ENCODE peak calls at places on chromosomes 16 and 17, in four cellular contexts. One of them, this sample, is unnamed.
A peak's percentile ranks its signal among the peaks of the same experiment; 100 is the strongest.

GRCh38 chr16:88784074-88784855 is 755 bp downstream of the PIEZO1 start:
- DNase-seq in endothelial cell of umbilical vein: peak; percentile 65
- DNase-seq in transverse colon: peak; percentile 74
- DNase-seq in Peyer's patch: peak; percentile 79
- DNase-seq in this sample: peak; percentile 73

GRCh38 chr16:77974883-77975282 is 47.5 kb upstream of the CLEC3A start:
- DNase-seq in endothelial cell of umbilical vein: no peak
- DNase-seq in transverse colon: no peak
- DNase-seq in Peyer's patch: no peak
- DNase-seq in this sample: no peak

GRCh38 chr17:77571562-77571981 is 386.9 kb upstream of the TNRC6C start:
- DNase-seq in endothelial cell of umbilical vein: peak; percentile 64
- DNase-seq in transverse colon: no peak
- DNase-seq in Peyer's patch: peak; percentile 43
- DNase-seq in this sample: no peak

GRCh38 chr17:65102788-65103187 is 34.4 kb upstream of the RGS9 start:
- DNase-seq in endothelial cell of umbilical vein: no peak
- DNase-seq in transverse colon: no peak
- DNase-seq in Peyer's patch: no peak
- DNase-seq in this sample: no peak

GRCh38 chr16:88509749-88510069 is 56.6 kb downstream of the ZFPM1 start:
- DNase-seq in endothelial cell of umbilical vein: no peak
- DNase-seq in transverse colon: no peak
- DNase-seq in Peyer's patch: no peak
- DNase-seq in this sample: no peak

GRCh38 chr17:29390856-29391631 is 881 bp downstream of the TAOK1 start:
- DNase-seq in endothelial cell of umbilical vein: peak; percentile 45
- DNase-seq in transverse colon: peak; percentile 25
- DNase-seq in Peyer's patch: peak; percentile 50
- DNase-seq in this sample: peak; percentile 9

GRCh38 chr16:25608002-25608401 is 83.8 kb upstream of the HS3ST4 start:
- DNase-seq in endothelial cell of umbilical vein: no peak
- DNase-seq in transverse colon: no peak
- DNase-seq in Peyer's patch: no peak
- DNase-seq in this sample: no peak

GRCh38 chr16:56450275-56450889 is 750 bp downstream of the NUDT21 start:
- DNase-seq in endothelial cell of umbilical vein: peak; percentile 42
- DNase-seq in transverse colon: no peak
- DNase-seq in Peyer's patch: no peak
- DNase-seq in this sample: no peak

GRCh38 chr16:66511615-66512500 is 38.1 kb downstream of the TK2 start:
- DNase-seq in endothelial cell of umbilical vein: peak; percentile 70
- DNase-seq in transverse colon: no peak
- DNase-seq in Peyer's patch: peak; percentile 58
- DNase-seq in this sample: no peak

GRCh38 chr16:1036121-1036520 is 36.4 kb upstream of the SSTR5 start:
- DNase-seq in endothelial cell of umbilical vein: no peak
- DNase-seq in transverse colon: no peak
- DNase-seq in Peyer's patch: no peak
- DNase-seq in this sample: no peak

GRCh38 chr16:66542396-66542795 is 7.5 kb downstream of the TK2 start:
- DNase-seq in endothelial cell of umbilical vein: no peak
- DNase-seq in transverse colon: no peak
- DNase-seq in Peyer's patch: no peak
- DNase-seq in this sample: no peak

GRCh38 chr16:11016993-11017392 is 72.6 kb downstream of the CLEC16A start:
- DNase-seq in endothelial cell of umbilical vein: peak; percentile 64
- DNase-seq in transverse colon: peak; percentile 85
- DNase-seq in Peyer's patch: peak; percentile 93
- DNase-seq in this sample: peak; percentile 73

GRCh38 chr17:60128171-60128859 is 21.5 kb upstream of the CA4 start:
- DNase-seq in endothelial cell of umbilical vein: no peak
- DNase-seq in transverse colon: no peak
- DNase-seq in Peyer's patch: peak; percentile 14
- DNase-seq in this sample: peak; percentile 11

GRCh38 chr16:1492082-1492922 is 858 bp upstream of the TELO2 start:
- DNase-seq in endothelial cell of umbilical vein: no peak
- DNase-seq in transverse colon: no peak
- DNase-seq in Peyer's patch: peak; percentile 47
- DNase-seq in this sample: no peak

GRCh38 chr16:457732-458400 is 32.4 kb downstream of the RAB11FIP3 start:
- DNase-seq in endothelial cell of umbilical vein: peak; percentile 77
- DNase-seq in transverse colon: no peak
- DNase-seq in Peyer's patch: no peak
- DNase-seq in this sample: no peak

GRCh38 chr17:21042434-21043295 is at the start of gene USP22:
- DNase-seq in endothelial cell of umbilical vein: no peak
- DNase-seq in transverse colon: no peak
- DNase-seq in Peyer's patch: peak; percentile 63
- DNase-seq in this sample: peak; percentile 98

GRCh38 chr17:71438631-71439146 is 682.1 kb upstream of the SOX9 start:
- DNase-seq in endothelial cell of umbilical vein: peak; percentile 1
- DNase-seq in transverse colon: no peak
- DNase-seq in Peyer's patch: no peak
- DNase-seq in this sample: no peak

GRCh38 chr16:69294051-69294450 is 17.1 kb upstream of the VPS4A start:
- DNase-seq in endothelial cell of umbilical vein: no peak
- DNase-seq in transverse colon: no peak
- DNase-seq in Peyer's patch: no peak
- DNase-seq in this sample: no peak

GRCh38 chr17:15261818-15262290 is 3.3 kb downstream of the PMP22 start:
- DNase-seq in endothelial cell of umbilical vein: peak; percentile 48
- DNase-seq in transverse colon: peak; percentile 20
- DNase-seq in Peyer's patch: no peak
- DNase-seq in this sample: peak; percentile 20

GRCh38 chr17:62892870-62893338 is 73.1 kb upstream of the TANC2 start:
- DNase-seq in endothelial cell of umbilical vein: peak; percentile 83
- DNase-seq in transverse colon: peak; percentile 35
- DNase-seq in Peyer's patch: peak; percentile 48
- DNase-seq in this sample: no peak

GRCh38 chr16:31880322-31880979 is 6.8 kb downstream of the ZNF267 start:
- DNase-seq in endothelial cell of umbilical vein: peak; percentile 66
- DNase-seq in transverse colon: no peak
- DNase-seq in Peyer's patch: no peak
- DNase-seq in this sample: peak; percentile 57

GRCh38 chr17:34163681-34164080 is 91.4 kb upstream of the CCL2 start:
- DNase-seq in endothelial cell of umbilical vein: no peak
- DNase-seq in transverse colon: no peak
- DNase-seq in Peyer's patch: no peak
- DNase-seq in this sample: no peak

GRCh38 chr16:57620316-57621231 is 7.9 kb upstream of the ADGRG1 start:
- DNase-seq in endothelial cell of umbilical vein: no peak
- DNase-seq in transverse colon: peak; percentile 75
- DNase-seq in Peyer's patch: no peak
- DNase-seq in this sample: peak; percentile 9

GRCh38 chr17:1916963-1917715 is 87.3 kb downstream of the RPA1 start:
- DNase-seq in endothelial cell of umbilical vein: no peak
- DNase-seq in transverse colon: no peak
- DNase-seq in Peyer's patch: no peak
- DNase-seq in this sample: no peak

GRCh38 chr16:85029413-85029794 is 1.8 kb downstream of the KIAA0513 start:
- DNase-seq in endothelial cell of umbilical vein: no peak
- DNase-seq in transverse colon: peak; percentile 46
- DNase-seq in Peyer's patch: peak; percentile 59
- DNase-seq in this sample: peak; percentile 62

GRCh38 chr17:13287226-13287625 is 269.4 kb upstream of the ELAC2 start:
- DNase-seq in endothelial cell of umbilical vein: no peak
- DNase-seq in transverse colon: no peak
- DNase-seq in Peyer's patch: no peak
- DNase-seq in this sample: no peak

GRCh38 chr16:67068212-67068753 is 39.3 kb downstream of the CBFB start:
- DNase-seq in endothelial cell of umbilical vein: no peak
- DNase-seq in transverse colon: no peak
- DNase-seq in Peyer's patch: no peak
- DNase-seq in this sample: no peak

GRCh38 chr17:74951065-74951464 is 15.4 kb downstream of the OTOP3 start:
- DNase-seq in endothelial cell of umbilical vein: no peak
- DNase-seq in transverse colon: no peak
- DNase-seq in Peyer's patch: no peak
- DNase-seq in this sample: no peak

GRCh38 chr16:86515420-86515779 is 5.1 kb downstream of the FOXF1 start:
- DNase-seq in endothelial cell of umbilical vein: no peak
- DNase-seq in transverse colon: no peak
- DNase-seq in Peyer's patch: no peak
- DNase-seq in this sample: no peak

GRCh38 chr16:26016989-26017388 is 325.2 kb downstream of the HS3ST4 start:
- DNase-seq in endothelial cell of umbilical vein: no peak
- DNase-seq in transverse colon: no peak
- DNase-seq in Peyer's patch: no peak
- DNase-seq in this sample: no peak

GRCh38 chr17:79845601-79845949 is 6.3 kb upstream of the CBX4 start:
- DNase-seq in endothelial cell of umbilical vein: no peak
- DNase-seq in transverse colon: peak; percentile 57
- DNase-seq in Peyer's patch: peak; percentile 64
- DNase-seq in this sample: no peak

GRCh38 chr17:79844869-79845600 is 5.8 kb upstream of the CBX4 start:
- DNase-seq in endothelial cell of umbilical vein: no peak
- DNase-seq in transverse colon: peak; percentile 68
- DNase-seq in Peyer's patch: peak; percentile 71
- DNase-seq in this sample: peak; percentile 55

GRCh38 chr17:79842656-79843474 is 3.6 kb upstream of the CBX4 start:
- DNase-seq in endothelial cell of umbilical vein: peak; percentile 11
- DNase-seq in transverse colon: peak; percentile 32
- DNase-seq in Peyer's patch: no peak
- DNase-seq in this sample: no peak

GRCh38 chr17:79843475-79843916 is 4.3 kb upstream of the CBX4 start:
- DNase-seq in endothelial cell of umbilical vein: no peak
- DNase-seq in transverse colon: peak; percentile 41
- DNase-seq in Peyer's patch: no peak
- DNase-seq in this sample: peak; percentile 47

DNA sequence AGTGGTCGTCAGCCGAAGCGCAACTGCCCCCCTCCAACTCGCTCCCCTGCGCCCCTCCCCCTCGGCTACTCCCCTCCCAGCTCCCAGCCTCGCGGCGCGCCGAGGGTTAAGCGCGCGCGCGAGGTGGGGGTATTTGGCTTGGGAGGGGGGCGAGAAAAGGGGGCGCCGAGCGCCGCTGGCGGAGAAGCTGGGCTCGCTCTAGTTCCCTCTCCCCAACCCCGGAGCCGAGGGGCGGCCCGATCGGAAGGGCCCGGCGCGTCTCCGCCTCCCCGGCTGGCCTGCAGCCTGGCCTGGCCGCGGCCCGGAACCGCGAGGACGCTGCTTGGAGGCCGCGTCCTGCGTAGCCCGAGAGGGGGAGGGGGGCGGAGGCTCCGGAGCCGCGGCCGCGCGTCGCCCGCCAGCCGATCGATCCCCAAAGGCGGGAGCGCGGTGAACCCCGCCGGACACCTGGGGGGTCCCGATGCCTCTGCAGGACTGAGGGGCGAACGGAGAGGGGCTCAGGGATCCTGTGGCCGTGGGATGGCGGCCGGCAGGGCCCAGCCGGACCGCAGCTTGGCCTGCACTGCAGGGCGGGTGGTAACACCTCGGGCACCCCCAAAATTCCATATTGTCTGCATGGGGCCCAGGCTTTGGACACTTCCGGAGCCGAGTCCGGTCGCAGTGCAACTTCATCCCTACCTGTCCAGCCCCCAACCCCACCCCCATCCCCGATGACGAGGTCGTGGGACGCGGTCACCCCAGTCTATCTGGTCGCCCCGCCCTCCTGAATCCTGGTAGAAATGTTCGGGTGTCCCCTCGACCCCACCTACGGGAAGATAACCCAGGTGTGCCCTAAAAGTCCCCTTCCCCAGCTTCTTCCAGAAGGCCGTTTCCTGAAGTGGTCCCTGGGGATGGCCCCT is 4.9 kb upstream of the CBX4 start:
- DNase-seq in endothelial cell of umbilical vein: peak; percentile 39
- DNase-seq in transverse colon: peak; percentile 69
- DNase-seq in Peyer's patch: peak; percentile 68
- DNase-seq in this sample: peak; percentile 68
- H3K4me1 ChIP-seq in endothelial cell of umbilical vein: peaks cover 11% of the 10 kb centered on the region
- H3K4me1 ChIP-seq in transverse colon: peaks cover 60% of the 10 kb centered on the region
- H3K4me1 ChIP-seq in Peyer's patch: peaks cover 61% of the 10 kb centered on the region
- H3K4me1 ChIP-seq in this sample: peaks cover 26% of the 10 kb centered on the region

DNA sequence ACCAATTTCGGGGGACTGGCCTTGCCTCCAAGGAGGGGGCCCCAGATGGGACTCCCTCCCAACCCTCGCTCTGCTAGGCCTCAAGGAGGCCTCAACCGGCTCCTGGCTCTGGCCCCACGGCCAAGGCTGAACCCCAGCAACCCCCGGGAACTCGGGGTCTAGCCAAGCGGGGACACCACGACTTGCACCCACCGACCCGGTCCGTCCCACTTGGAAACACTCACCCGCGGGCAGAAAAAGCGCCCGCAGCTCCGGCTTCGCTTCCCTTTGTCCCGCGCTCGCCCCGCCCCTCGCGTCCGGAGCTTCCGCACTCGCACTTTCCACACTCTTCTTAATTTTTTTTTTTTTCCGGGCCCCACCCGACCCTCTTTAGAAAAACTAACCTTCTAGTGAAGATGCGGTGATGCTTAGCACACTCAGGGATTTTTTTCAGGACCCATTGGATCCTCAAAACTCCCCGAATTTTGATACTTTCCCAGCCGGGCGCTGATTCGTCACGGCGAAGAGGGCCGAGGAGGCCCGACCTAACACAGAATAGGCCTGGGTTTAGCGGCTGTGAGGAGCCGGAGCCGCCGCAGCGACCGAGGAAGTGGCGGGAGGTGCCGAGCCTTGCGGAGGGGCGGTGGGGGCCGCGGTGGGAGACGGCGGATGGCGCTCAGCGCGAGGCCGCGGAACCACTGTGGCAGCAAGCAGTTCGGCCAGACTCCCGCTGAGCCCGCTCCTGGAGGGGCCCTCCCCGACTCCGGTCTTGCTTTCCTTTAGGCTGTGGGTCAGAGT is at the start of gene SMARCE1:
- DNase-seq in endothelial cell of umbilical vein: peak; percentile 83
- DNase-seq in transverse colon: peak; percentile 77
- DNase-seq in Peyer's patch: peak; percentile 86
- DNase-seq in this sample: peak; percentile 71
- TF ChIP-seq POLR2A in endothelial cell of umbilical vein: peak; percentile 66
- TF ChIP-seq POLR2A in transverse colon: peak; percentile 72
- TF ChIP-seq POLR2A in Peyer's patch: peak; percentile 68
- TF ChIP-seq POLR2A in this sample: peak; percentile 57

GRCh38 chr17:19389386-19389785 is 2.4 kb upstream of the MFAP4 start:
- DNase-seq in endothelial cell of umbilical vein: no peak
- DNase-seq in transverse colon: peak; percentile 4
- DNase-seq in Peyer's patch: peak; percentile 14
- DNase-seq in this sample: no peak

GRCh38 chr17:19386974-19387920 is at the start of gene MFAP4:
- DNase-seq in endothelial cell of umbilical vein: no peak
- DNase-seq in transverse colon: peak; percentile 60
- DNase-seq in Peyer's patch: peak; percentile 62
- DNase-seq in this sample: peak; percentile 86

GRCh38 chr17:19387921-19388521 is 1.0 kb upstream of the MFAP4 start:
- DNase-seq in endothelial cell of umbilical vein: no peak
- DNase-seq in transverse colon: no peak
- DNase-seq in Peyer's patch: peak; percentile 71
- DNase-seq in this sample: no peak

GRCh38 chr17:19390951-19391350 is 4.0 kb upstream of the MFAP4 start:
- DNase-seq in endothelial cell of umbilical vein: no peak
- DNase-seq in transverse colon: no peak
- DNase-seq in Peyer's patch: no peak
- DNase-seq in this sample: no peak

GRCh38 chr17:19388791-19389190 is 1.8 kb upstream of the MFAP4 start:
- DNase-seq in endothelial cell of umbilical vein: no peak
- DNase-seq in transverse colon: peak; percentile 6
- DNase-seq in Peyer's patch: peak; percentile 53
- DNase-seq in this sample: peak; percentile 93
- H3K4me1 ChIP-seq in endothelial cell of umbilical vein: no peaks in the 10 kb centered on the region
- H3K4me1 ChIP-seq in transverse colon: peaks cover 45% of the 10 kb centered on the region
- H3K4me1 ChIP-seq in Peyer's patch: no peaks in the 10 kb centered on the region
- H3K4me1 ChIP-seq in this sample: peaks cover 38% of the 10 kb centered on the region

GRCh38 chr16:50310308-50311133 is 44.2 kb downstream of the ADCY7 start:
- DNase-seq in endothelial cell of umbilical vein: no peak
- DNase-seq in transverse colon: no peak
- DNase-seq in Peyer's patch: peak; percentile 42
- DNase-seq in this sample: no peak
- TF ChIP-seq POLR2A in endothelial cell of umbilical vein: no peak
- TF ChIP-seq POLR2A in transverse colon: no peak
- TF ChIP-seq POLR2A in Peyer's patch: no peak
- TF ChIP-seq POLR2A in this sample: no peak

This sample was measured in adrenal gland.